ENCODE peak calls at places on chromosomes 16 and 17, in ten cellular contexts. One of them, this sample, is unnamed. For H3K4me1, the result is how much of the 10 kb centered on the place peaks cover.

GRCh38 chr16:620700-621525 is 9.9 kb upstream of the WFIKKN1 start:
- DNase-seq in Peyer's patch: no peak
- DNase-seq in stomach: no peak
- DNase-seq in breast epithelium: no peak
- DNase-seq in IMR-90: no peak
- DNase-seq in esophagus squamous epithelium: no peak
- DNase-seq in spleen: no peak
- DNase-seq in A549: no peak
- DNase-seq in heart left ventricle: no peak
- DNase-seq in uterus: no peak
- DNase-seq in this sample: no peak

GRCh38 chr16:2233046-2233775 is 3.0 kb upstream of the DNASE1L2 start:
- DNase-seq in Peyer's patch: no peak
- DNase-seq in stomach: no peak
- DNase-seq in breast epithelium: no peak
- DNase-seq in IMR-90: no peak
- DNase-seq in esophagus squamous epithelium: no peak
- DNase-seq in spleen: no peak
- DNase-seq in A549: no peak
- DNase-seq in heart left ventricle: no peak
- DNase-seq in uterus: no peak
- DNase-seq in this sample: no peak

GRCh38 chr17:74478369-74479100 is 12.1 kb downstream of the CD300A start:
- DNase-seq in Peyer's patch: peak
- DNase-seq in stomach: no peak
- DNase-seq in breast epithelium: no peak
- DNase-seq in IMR-90: no peak
- DNase-seq in esophagus squamous epithelium: no peak
- DNase-seq in spleen: no peak
- DNase-seq in A549: no peak
- DNase-seq in heart left ventricle: no peak
- DNase-seq in uterus: no peak
- DNase-seq in this sample: peak

GRCh38 chr16:27245276-27246231 is 23.0 kb downstream of the NSMCE1 start:
- DNase-seq in Peyer's patch: peak
- DNase-seq in stomach: no peak
- DNase-seq in breast epithelium: peak
- DNase-seq in IMR-90: peak
- DNase-seq in esophagus squamous epithelium: no peak
- DNase-seq in spleen: no peak
- DNase-seq in A549: peak
- DNase-seq in heart left ventricle: no peak
- DNase-seq in uterus: peak
- DNase-seq in this sample: no peak

GRCh38 chr17:49401971-49402491 is 12.7 kb downstream of the PHB1 start:
- DNase-seq in Peyer's patch: no peak
- DNase-seq in stomach: no peak
- DNase-seq in breast epithelium: peak
- DNase-seq in IMR-90: no peak
- DNase-seq in esophagus squamous epithelium: no peak
- DNase-seq in spleen: no peak
- DNase-seq in A549: no peak
- DNase-seq in heart left ventricle: no peak
- DNase-seq in uterus: no peak
- DNase-seq in this sample: no peak

GRCh38 chr17:74160656-74161500 is 42.6 kb upstream of the RPL38 start:
- DNase-seq in Peyer's patch: no peak
- DNase-seq in stomach: no peak
- DNase-seq in breast epithelium: no peak
- DNase-seq in IMR-90: no peak
- DNase-seq in esophagus squamous epithelium: no peak
- DNase-seq in spleen: no peak
- DNase-seq in A549: no peak
- DNase-seq in heart left ventricle: no peak
- DNase-seq in uterus: no peak
- DNase-seq in this sample: no peak

GRCh38 chr16:3249451-3249850 is 7.0 kb downstream of the MEFV start:
- DNase-seq in Peyer's patch: no peak
- DNase-seq in stomach: no peak
- DNase-seq in breast epithelium: no peak
- DNase-seq in IMR-90: no peak
- DNase-seq in esophagus squamous epithelium: no peak
- DNase-seq in spleen: peak
- DNase-seq in A549: no peak
- DNase-seq in heart left ventricle: no peak
- DNase-seq in uterus: no peak
- DNase-seq in this sample: no peak

GRCh38 chr16:71834291-71834690 is 11.5 kb upstream of the ATXN1L start:
- DNase-seq in Peyer's patch: no peak
- DNase-seq in stomach: no peak
- DNase-seq in breast epithelium: no peak
- DNase-seq in IMR-90: no peak
- DNase-seq in esophagus squamous epithelium: no peak
- DNase-seq in spleen: no peak
- DNase-seq in A549: no peak
- DNase-seq in heart left ventricle: no peak
- DNase-seq in uterus: no peak
- DNase-seq in this sample: no peak

GRCh38 chr17:82674656-82675475 is 23.6 kb downstream of the RAB40B start:
- DNase-seq in Peyer's patch: no peak
- DNase-seq in stomach: no peak
- DNase-seq in breast epithelium: peak
- DNase-seq in IMR-90: no peak
- DNase-seq in esophagus squamous epithelium: no peak
- DNase-seq in spleen: no peak
- DNase-seq in A549: no peak
- DNase-seq in heart left ventricle: no peak
- DNase-seq in uterus: no peak
- DNase-seq in this sample: no peak

GRCh38 chr17:4142107-4142900 is 526 bp downstream of the ZZEF1 start:
- DNase-seq in Peyer's patch: peak
- DNase-seq in stomach: peak
- DNase-seq in breast epithelium: peak
- DNase-seq in IMR-90: peak
- DNase-seq in esophagus squamous epithelium: no peak
- DNase-seq in spleen: no peak
- DNase-seq in A549: peak
- DNase-seq in heart left ventricle: peak
- DNase-seq in uterus: peak
- DNase-seq in this sample: peak

GRCh38 chr16:995087-995486 is 13.5 kb downstream of the SOX8 start:
- DNase-seq in Peyer's patch: no peak
- DNase-seq in stomach: no peak
- DNase-seq in breast epithelium: no peak
- DNase-seq in IMR-90: peak
- DNase-seq in esophagus squamous epithelium: no peak
- DNase-seq in spleen: no peak
- DNase-seq in A549: no peak
- DNase-seq in heart left ventricle: no peak
- DNase-seq in uterus: no peak
- DNase-seq in this sample: no peak

GRCh38 chr17:73271078-73271477 is 9.4 kb upstream of the CPSF4L start:
- DNase-seq in Peyer's patch: no peak
- DNase-seq in stomach: no peak
- DNase-seq in breast epithelium: no peak
- DNase-seq in IMR-90: no peak
- DNase-seq in esophagus squamous epithelium: no peak
- DNase-seq in spleen: no peak
- DNase-seq in A549: no peak
- DNase-seq in heart left ventricle: no peak
- DNase-seq in uterus: no peak
- DNase-seq in this sample: peak

GRCh38 chr16:81879625-81880024 is 100.5 kb downstream of the PLCG2 start:
- DNase-seq in Peyer's patch: no peak
- DNase-seq in stomach: no peak
- DNase-seq in breast epithelium: no peak
- DNase-seq in IMR-90: no peak
- DNase-seq in esophagus squamous epithelium: no peak
- DNase-seq in spleen: no peak
- DNase-seq in A549: no peak
- DNase-seq in heart left ventricle: no peak
- DNase-seq in uterus: no peak
- DNase-seq in this sample: no peak

GRCh38 chr17:79832211-79833109 is 6.8 kb downstream of the CBX4 start:
- DNase-seq in Peyer's patch: no peak
- DNase-seq in stomach: peak
- DNase-seq in breast epithelium: no peak
- DNase-seq in IMR-90: no peak
- DNase-seq in esophagus squamous epithelium: no peak
- DNase-seq in spleen: no peak
- DNase-seq in A549: peak
- DNase-seq in heart left ventricle: peak
- DNase-seq in uterus: no peak
- DNase-seq in this sample: no peak
- TF ChIP-seq POLR2A in Peyer's patch: no peak
- TF ChIP-seq POLR2A in stomach: no peak
- TF ChIP-seq POLR2A in breast epithelium: no peak
- TF ChIP-seq POLR2A in IMR-90: no peak
- TF ChIP-seq POLR2A in esophagus squamous epithelium: no peak
- TF ChIP-seq POLR2A in spleen: no peak
- TF ChIP-seq POLR2A in A549: no peak
- TF ChIP-seq POLR2A in heart left ventricle: no peak
- TF ChIP-seq POLR2A in uterus: no peak
- TF ChIP-seq POLR2A in this sample: no peak

DNA sequence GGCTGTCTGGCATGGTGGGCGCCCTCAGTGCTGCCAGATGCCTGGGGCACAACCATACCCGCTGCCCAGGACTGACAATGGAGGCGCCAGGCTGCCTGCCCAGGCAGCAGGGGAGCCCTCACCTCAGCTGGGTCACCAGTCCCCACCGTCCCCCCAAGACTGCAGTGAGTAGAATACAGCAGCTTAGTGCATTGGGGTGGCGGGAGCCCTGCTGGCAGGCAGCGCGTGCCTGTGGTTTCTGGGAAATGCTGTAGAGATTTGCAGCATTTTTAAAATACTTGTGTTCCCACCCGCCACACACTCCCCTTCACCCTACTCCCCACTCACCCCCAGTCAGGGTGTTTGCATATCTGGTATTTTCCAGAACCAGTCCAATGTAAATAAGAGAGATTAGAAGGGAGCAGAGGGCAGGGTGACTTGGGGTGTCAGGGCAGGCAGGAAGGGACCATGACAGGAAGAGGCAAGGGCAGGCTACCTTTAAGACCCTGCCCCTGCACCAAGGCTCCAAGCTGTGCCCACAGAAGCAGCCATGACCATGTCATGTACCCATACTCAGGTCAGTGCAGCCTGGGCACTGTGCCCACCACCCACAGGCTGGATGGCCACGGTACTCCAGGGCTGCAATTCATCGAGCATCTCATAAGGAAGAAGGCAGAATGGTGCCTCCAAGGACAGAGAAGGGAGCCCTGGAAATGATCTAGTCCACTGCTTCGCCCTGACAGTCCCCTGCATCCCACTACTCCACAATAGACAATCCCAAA is 21.5 kb downstream of the MYO18A start:
- DNase-seq in Peyer's patch: no peak
- DNase-seq in stomach: no peak
- DNase-seq in breast epithelium: no peak
- DNase-seq in IMR-90: peak
- DNase-seq in esophagus squamous epithelium: no peak
- DNase-seq in spleen: peak
- DNase-seq in A549: no peak
- DNase-seq in heart left ventricle: no peak
- DNase-seq in uterus: no peak
- DNase-seq in this sample: no peak
- H3K4me1 ChIP-seq in Peyer's patch: half or more
- H3K4me1 ChIP-seq in stomach: half or more
- H3K4me1 ChIP-seq in breast epithelium: under half
- H3K4me1 ChIP-seq in IMR-90: half or more
- H3K4me1 ChIP-seq in esophagus squamous epithelium: half or more
- H3K4me1 ChIP-seq in spleen: half or more
- H3K4me1 ChIP-seq in A549: half or more
- H3K4me1 ChIP-seq in heart left ventricle: half or more
- H3K4me1 ChIP-seq in uterus: under half
- H3K4me1 ChIP-seq in this sample: under half

GRCh38 chr16:30120340-30121105 is 2.5 kb downstream of the MAPK3 start:
- DNase-seq in Peyer's patch: no peak
- DNase-seq in stomach: no peak
- DNase-seq in breast epithelium: no peak
- DNase-seq in IMR-90: no peak
- DNase-seq in esophagus squamous epithelium: no peak
- DNase-seq in spleen: no peak
- DNase-seq in A549: no peak
- DNase-seq in heart left ventricle: no peak
- DNase-seq in uterus: no peak
- DNase-seq in this sample: peak
- H3K27ac ChIP-seq in Peyer's patch: peak
- H3K27ac ChIP-seq in stomach: peak
- H3K27ac ChIP-seq in breast epithelium: no peak
- H3K27ac ChIP-seq in IMR-90: no peak
- H3K27ac ChIP-seq in esophagus squamous epithelium: peak
- H3K27ac ChIP-seq in spleen: peak
- H3K27ac ChIP-seq in A549: no peak
- H3K27ac ChIP-seq in heart left ventricle: peak
- H3K27ac ChIP-seq in uterus: peak
- H3K27ac ChIP-seq in this sample: peak

GRCh38 chr17:5584383-5584951 is at the start of gene NLRP1:
- DNase-seq in Peyer's patch: peak
- DNase-seq in stomach: peak
- DNase-seq in breast epithelium: peak
- DNase-seq in IMR-90: peak
- DNase-seq in esophagus squamous epithelium: peak
- DNase-seq in spleen: peak
- DNase-seq in A549: peak
- DNase-seq in heart left ventricle: peak
- DNase-seq in uterus: peak
- DNase-seq in this sample: peak
- TF ChIP-seq POLR2A in Peyer's patch: peak
- TF ChIP-seq POLR2A in stomach: no peak
- TF ChIP-seq POLR2A in breast epithelium: no peak
- TF ChIP-seq POLR2A in IMR-90: peak
- TF ChIP-seq POLR2A in esophagus squamous epithelium: no peak
- TF ChIP-seq POLR2A in spleen: peak
- TF ChIP-seq POLR2A in A549: no peak
- TF ChIP-seq POLR2A in heart left ventricle: peak
- TF ChIP-seq POLR2A in uterus: peak
- TF ChIP-seq POLR2A in this sample: peak

This sample was measured in transverse colon.